ENCODE peak calls at places on chromosomes 2 and 18, in seven cellular contexts. L is HT-29, T is astrocyte of the cerebellum, S is A549, P is progenitor cell of endocrine pancreas, A is GM23248, V is RCC 7860. W is an unnamed sample.

GRCh38 chr2:56515399-56515798 is 331.6 kb downstream of the CCDC85A start:
- DNase-seq in P (no peak), L (no peak), T (no peak), S (no peak), V (no peak), A (no peak), W (no peak)

GRCh38 chr2:178764097-178764496 is 43.1 kb downstream of the TTN start:
- DNase-seq in T (no peak), P (no peak), V (no peak), S (no peak), A (peak; percentile 11), L (no peak), W (no peak)

GRCh38 chr2:131112477-131113027 is 7.4 kb downstream of the PLEKHB2 start:
- DNase-seq in T (no peak), A (no peak), L (no peak), S (no peak), V (no peak), P (no peak), W (no peak)

GRCh38 chr2:176637497-176638166 is 368.4 kb downstream of the MTX2 start:
- DNase-seq in P (peak; percentile 10), T (no peak), S (peak; percentile 75), L (no peak), A (peak; percentile 86), V (peak; percentile 76), W (no peak)

GRCh38 chr18:44309185-44309584 is 371.5 kb upstream of the SETBP1 start:
- DNase-seq in T (peak; percentile 5), V (no peak), S (no peak), A (peak; percentile 69), P (no peak), L (no peak), W (peak; percentile 11)

GRCh38 chr2:36780231-36780808 is 83.8 kb downstream of the VIT start:
- DNase-seq in T (peak; percentile 33), A (peak; percentile 69), S (peak; percentile 58), V (peak; percentile 38), L (peak; percentile 76), P (no peak), W (peak; percentile 18)

GRCh38 chr2:9473308-9473984 is 905 bp upstream of the IAH1 start:
- DNase-seq in T (no peak), V (no peak), S (peak; percentile 52), P (peak; percentile 35), A (no peak), L (peak; percentile 80), W (no peak)

GRCh38 chr2:46801731-46802664 is 113.6 kb downstream of the MCFD2 start:
- DNase-seq in V (peak; percentile 74), S (no peak), P (no peak), A (peak; percentile 84), T (no peak), L (peak; percentile 43), W (no peak)

GRCh38 chr18:31258789-31259188 is 59.2 kb upstream of the DSG1 start:
- DNase-seq in A (no peak), S (no peak), P (no peak), T (no peak), V (no peak), L (no peak), W (no peak)

GRCh38 chr2:67485431-67485830 is 88.3 kb downstream of the ETAA1 start:
- DNase-seq in S (no peak), A (peak; percentile 4), P (no peak), T (no peak), L (no peak), V (no peak), W (no peak)

GRCh38 chr2:231418820-231419640 is 23.5 kb downstream of the B3GNT7 start:
- DNase-seq in S (no peak), P (no peak), V (no peak), L (no peak), A (no peak), T (no peak), W (no peak)

GRCh38 chr18:79789091-79789891 is 8.4 kb upstream of the KCNG2 start:
- DNase-seq in L (no peak), S (no peak), T (no peak), V (no peak), A (no peak), P (no peak), W (no peak)

GRCh38 chr2:61949458-61950107 is 44.1 kb downstream of the COMMD1 start:
- DNase-seq in T (no peak), L (no peak), A (no peak), V (no peak), S (no peak), P (no peak), W (no peak)

GRCh38 chr2:190791347-190791982 is 89.2 kb upstream of the GLS start:
- DNase-seq in P (no peak), T (peak; percentile 27), S (no peak), V (peak; percentile 83), L (no peak), A (peak; percentile 83), W (peak; percentile 52)

GRCh38 chr18:42534313-42534712 is 579.3 kb downstream of the PIK3C3 start:
- DNase-seq in S (no peak), V (no peak), L (no peak), A (no peak), T (no peak), P (no peak), W (no peak)

GRCh38 chr2:241636182-241636982 is 576 bp downstream of the THAP4 start:
- DNase-seq in V (no peak), L (peak; percentile 67), P (peak; percentile 64), S (peak; percentile 52), T (no peak), A (peak; percentile 79), W (no peak)

GRCh38 chr2:44802409-44803099 is 138.9 kb upstream of the SIX3 start:
- DNase-seq in P (peak; percentile 15), T (peak; percentile 32), A (no peak), L (no peak), S (no peak), V (no peak), W (no peak)

GRCh38 chr18:3877678-3878077 is 427.7 kb downstream of the TGIF1 start:
- DNase-seq in A (peak; percentile 50), S (peak; percentile 2), P (no peak), V (no peak), T (no peak), L (no peak), W (no peak)

GRCh38 chr18:52175406-52175805 is 164.6 kb upstream of the DCC start:
- DNase-seq in A (no peak), T (no peak), S (no peak), P (no peak), V (no peak), L (no peak), W (no peak)

GRCh38 chr2:233700028-233700635 is 7.4 kb downstream of the UGT1A6 start:
- DNase-seq in V (peak; percentile 98), S (peak; percentile 98), A (peak; percentile 43), P (no peak), T (no peak), L (peak; percentile 75), W (no peak)

GRCh38 chr18:49207373-49207772 is 253.1 kb downstream of the DYM start:
- DNase-seq in P (no peak), V (peak; percentile 93), L (no peak), A (peak; percentile 31), T (peak; percentile 66), S (no peak), W (no peak)

GRCh38 chr2:111148225-111148873 is 27.6 kb downstream of the BCL2L11 start:
- DNase-seq in S (no peak), A (no peak), T (no peak), V (no peak), L (no peak), P (no peak), W (no peak)